ENCODE peak calls at places on chromosome 3, in ten cellular contexts. S is sigmoid colon, Z is transverse colon, G is prostate gland, B is vagina, Q is K562, L is uterus, O is thyroid gland, Y is tibial nerve, T is ovary. X is an unnamed sample.
A peak's percentile ranks its signal among the peaks of the same experiment; 100 is the strongest.

GRCh38 chr3:45110185-45110833 is 35.9 kb downstream of the CDCP1 start:
- DNase-seq in O (no peak), B (no peak), S (no peak), G (no peak), Q (no peak), Y (no peak), T (no peak), Z (peak; percentile 70), L (no peak), X (peak; percentile 74)

GRCh38 chr3:160540546-160540945 is 24.8 kb downstream of the KPNA4 start:
- DNase-seq in O (no peak), L (no peak), Y (no peak), B (no peak), T (no peak), Q (no peak), G (no peak), S (no peak), Z (no peak), X (no peak)

GRCh38 chr3:134896696-134897095 is 101.6 kb downstream of the EPHB1 start:
- DNase-seq in Y (no peak), T (no peak), O (no peak), G (no peak), B (no peak), S (no peak), Z (no peak), Q (no peak), L (no peak), X (peak; percentile 60)

GRCh38 chr3:47916201-47916600 is 100.0 kb downstream of the MAP4 start:
- DNase-seq in Q (no peak), T (no peak), O (no peak), S (no peak), B (no peak), L (no peak), Z (no peak), Y (no peak), G (no peak), X (no peak)

GRCh38 chr3:22582291-22582690 is 620.8 kb upstream of the UBE2E2 start:
- DNase-seq in Y (no peak), G (no peak), O (no peak), S (no peak), T (no peak), Q (no peak), L (no peak), B (no peak), Z (no peak), X (no peak)

GRCh38 chr3:43503067-43503728 is 118.6 kb downstream of the ANO10 start:
- DNase-seq in L (no peak), S (no peak), T (no peak), Z (no peak), Y (no peak), G (no peak), Q (peak; percentile 54), B (no peak), O (no peak), X (no peak)

GRCh38 chr3:8571256-8571655 is 69.6 kb downstream of the LMCD1 start:
- DNase-seq in Q (no peak), B (no peak), T (no peak), G (no peak), S (no peak), Y (no peak), Z (no peak), L (no peak), O (no peak), X (no peak)

GRCh38 chr3:114650808-114651207 is 357.0 kb downstream of the TIGIT start:
- DNase-seq in S (no peak), T (no peak), L (no peak), B (no peak), Q (no peak), Z (no peak), O (no peak), Y (no peak), G (no peak), X (no peak)

GRCh38 chr3:126621171-126621570 is 33.8 kb downstream of the TXNRD3 start:
- DNase-seq in Y (no peak), T (no peak), Q (no peak), O (no peak), Z (no peak), G (no peak), L (no peak), S (no peak), B (no peak), X (no peak)

GRCh38 chr3:72418856-72419255 is 429.4 kb downstream of the SHQ1 start:
- DNase-seq in Z (no peak), L (no peak), G (no peak), T (no peak), Q (no peak), O (no peak), B (no peak), Y (no peak), S (no peak), X (no peak)

GRCh38 chr3:162938073-162938472 is 1441.5 kb downstream of the OTOL1 start:
- DNase-seq in G (no peak), L (no peak), T (no peak), Q (no peak), S (no peak), B (no peak), Y (no peak), Z (no peak), O (no peak), X (no peak)

DNA sequence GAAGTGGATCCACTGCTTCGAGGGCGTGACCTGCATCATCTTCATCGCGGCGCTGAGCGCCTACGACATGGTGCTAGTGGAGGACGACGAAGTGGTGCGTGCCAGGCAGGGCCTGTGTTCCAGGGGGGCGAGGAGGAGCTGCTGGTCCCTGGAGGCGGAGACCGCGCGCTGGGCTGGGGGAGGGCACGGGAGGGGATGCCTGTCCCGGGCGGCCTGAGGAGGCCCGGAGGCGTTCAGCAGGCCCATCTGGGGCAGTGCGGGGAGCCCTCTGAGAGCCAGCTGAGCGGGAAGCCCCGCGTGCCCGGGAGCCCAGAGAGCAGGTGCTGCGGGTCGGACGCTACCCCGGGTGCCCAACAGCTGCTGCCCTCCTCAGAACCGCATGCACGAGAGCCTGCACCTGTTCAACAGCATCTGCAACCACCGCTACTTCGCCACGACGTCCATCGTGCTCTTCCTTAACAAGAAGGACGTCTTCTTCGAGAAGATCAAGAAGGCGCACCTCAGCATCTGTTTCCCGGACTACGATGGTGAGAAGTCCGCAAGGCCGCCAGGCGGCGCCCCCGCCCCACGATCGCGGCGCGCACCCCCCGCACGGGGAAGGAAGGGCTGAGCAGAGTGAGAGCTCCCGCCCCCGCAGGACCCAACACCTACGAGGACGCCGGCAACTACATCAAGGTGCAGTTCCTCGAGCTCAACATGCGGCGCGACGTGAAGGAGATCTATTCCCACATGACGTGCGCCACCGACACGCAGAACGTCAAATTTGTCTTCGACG is 2.9 kb downstream of the GNAT1 start:
- DNase-seq in Z (peak; percentile 74), B (no peak), O (peak; percentile 65), G (peak; percentile 59), Y (peak; percentile 47), T (peak; percentile 70), S (peak; percentile 81), L (peak; percentile 67), Q (peak; percentile 81), X (peak; percentile 93)
- H3K4me3 ChIP-seq in Z (peak overlapping the region; percentile 2), B (no peak overlapping the region), O (no peak overlapping the region), G (no peak overlapping the region), Y (no peak overlapping the region), T (no peak overlapping the region), S (no peak overlapping the region), L (no peak overlapping the region), Q (peak overlapping the region; percentile 26), X (no peak overlapping the region)

DNA sequence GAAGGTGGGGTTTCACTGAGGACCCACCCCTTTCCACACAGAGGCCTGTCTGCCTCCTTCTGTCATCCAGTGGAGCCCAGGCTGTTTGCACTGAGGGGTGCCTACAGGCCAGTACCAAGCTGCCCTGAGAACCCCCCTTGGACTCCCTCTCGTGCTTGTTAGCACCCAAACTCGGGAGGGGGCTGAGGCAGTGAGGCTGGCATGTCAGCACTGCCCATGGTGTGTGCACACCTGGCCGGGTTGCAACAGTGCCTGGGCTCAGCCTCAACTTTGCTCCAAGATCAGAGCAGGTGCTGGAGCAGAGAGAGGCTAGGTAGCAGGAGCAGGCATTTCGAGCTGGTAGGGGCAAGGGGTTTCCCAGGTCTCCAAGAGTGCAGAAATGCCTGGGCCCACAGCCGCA is 90.0 kb downstream of the PIK3R4 start:
- DNase-seq in Y (no peak), S (no peak), G (no peak), B (no peak), Q (no peak), O (no peak), Z (no peak), T (no peak), L (no peak), X (no peak)
- H3K4me1 ChIP-seq in Y (no peaks in the 10 kb centered on the region), S (peaks cover 17% of the 10 kb centered on the region), G (no peaks in the 10 kb centered on the region), B (peaks cover 30% of the 10 kb centered on the region), Q (no peaks in the 10 kb centered on the region), O (peaks cover 3% of the 10 kb centered on the region), Z (no peaks in the 10 kb centered on the region), T (peaks cover 4% of the 10 kb centered on the region), L (peaks cover 15% of the 10 kb centered on the region), X (no peaks in the 10 kb centered on the region)

GRCh38 chr3:50266808-50267207 is 2.1 kb upstream of the SEMA3B start:
- DNase-seq in L (no peak), S (no peak), Z (no peak), G (no peak), O (no peak), B (no peak), T (no peak), Q (no peak), Y (no peak), X (no peak)

GRCh38 chr3:50268276-50268675 is 671 bp upstream of the SEMA3B start:
- DNase-seq in T (no peak), O (no peak), S (no peak), L (no peak), G (no peak), Y (no peak), B (no peak), Q (no peak), Z (no peak), X (no peak)

GRCh38 chr3:50268703-50269451 is at the start of gene SEMA3B:
- DNase-seq in O (peak; percentile 82), Y (no peak), T (peak; percentile 62), B (no peak), L (peak; percentile 64), Z (peak; percentile 89), S (peak; percentile 86), Q (no peak), G (peak; percentile 66), X (no peak)

GRCh38 chr3:50265988-50266387 is 3.0 kb upstream of the SEMA3B start:
- DNase-seq in T (no peak), S (no peak), Z (no peak), Y (no peak), L (no peak), B (no peak), G (no peak), Q (no peak), O (peak; percentile 32), X (no peak)

GRCh38 chr3:50267280-50267913 is 1.6 kb upstream of the SEMA3B start:
- DNase-seq in B (no peak), T (peak; percentile 74), G (peak; percentile 61), Q (no peak), L (peak; percentile 74), O (peak; percentile 84), Z (peak; percentile 79), S (peak; percentile 84), Y (peak; percentile 59), X (no peak)
- TF ChIP-seq POLR2A in B (no peak), T (no peak), G (peak; percentile 51), Q (no peak), L (peak; percentile 57), O (no peak), Z (peak; percentile 82), S (peak; percentile 86), Y (no peak), X (no peak)

DNA sequence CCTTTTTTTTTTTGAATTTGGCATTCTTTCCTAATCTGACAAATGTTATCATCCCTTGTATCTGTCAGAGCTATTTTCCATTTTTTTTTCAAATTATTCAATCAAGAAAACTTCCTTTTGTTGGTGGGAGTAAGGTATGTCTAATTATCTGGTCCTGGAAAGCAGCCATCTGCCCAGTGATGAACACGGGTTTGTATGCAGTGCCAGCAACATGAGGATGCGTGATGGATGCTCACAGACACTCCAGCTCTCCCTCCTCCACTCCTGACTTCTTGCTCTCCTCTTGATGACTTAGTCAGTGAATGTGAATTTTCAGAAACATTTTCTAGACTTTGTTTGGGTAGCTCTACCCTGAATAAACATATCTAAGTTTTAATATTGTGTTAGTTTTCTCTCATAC is 79.2 kb downstream of the IL1RAP start:
- DNase-seq in O (no peak), Z (no peak), S (no peak), G (no peak), B (no peak), Q (no peak), L (no peak), T (no peak), Y (no peak), X (no peak)
- H3K4me3 ChIP-seq in O (no peak overlapping the region), Z (no peak overlapping the region), S (no peak overlapping the region), G (no peak overlapping the region), B (no peak overlapping the region), Q (no peak overlapping the region), L (no peak overlapping the region), T (no peak overlapping the region), Y (no peak overlapping the region), X (no peak overlapping the region)